ENCODE peak calls at places on chromosomes 1 and 21, in four cellular contexts. One of them, this sample, is unnamed.

GRCh38 chr1:87959236-87959635 is 630.6 kb downstream of the LMO4 start:
- DNase-seq in endodermal cell: no peak
- DNase-seq in endothelial cell of umbilical vein: no peak
- DNase-seq in heart left ventricle: no peak
- DNase-seq in this sample: no peak

GRCh38 chr21:46618738-46619369 is 14.0 kb upstream of the S100B start:
- DNase-seq in endodermal cell: no peak
- DNase-seq in endothelial cell of umbilical vein: no peak
- DNase-seq in heart left ventricle: no peak
- DNase-seq in this sample: no peak

GRCh38 chr1:151292207-151293030 is 10.3 kb downstream of the ZNF687 start:
- DNase-seq in endodermal cell: peak
- DNase-seq in endothelial cell of umbilical vein: no peak
- DNase-seq in heart left ventricle: no peak
- DNase-seq in this sample: no peak

GRCh38 chr1:54342306-54342705 is 63.9 kb downstream of the SSBP3 start:
- DNase-seq in endodermal cell: peak
- DNase-seq in endothelial cell of umbilical vein: no peak
- DNase-seq in heart left ventricle: no peak
- DNase-seq in this sample: no peak

GRCh38 chr1:95642035-95642434 is 408.0 kb downstream of the RWDD3 start:
- DNase-seq in endodermal cell: no peak
- DNase-seq in endothelial cell of umbilical vein: no peak
- DNase-seq in heart left ventricle: no peak
- DNase-seq in this sample: no peak

GRCh38 chr1:229148041-229148671 is 122.8 kb upstream of the RAB4A start:
- DNase-seq in endodermal cell: peak
- DNase-seq in endothelial cell of umbilical vein: no peak
- DNase-seq in heart left ventricle: no peak
- DNase-seq in this sample: no peak

GRCh38 chr1:100219879-100220278 is 29.8 kb downstream of the DBT start:
- DNase-seq in endodermal cell: no peak
- DNase-seq in endothelial cell of umbilical vein: no peak
- DNase-seq in heart left ventricle: no peak
- DNase-seq in this sample: no peak

GRCh38 chr1:59138402-59138801 is 158.5 kb upstream of the FGGY start:
- DNase-seq in endodermal cell: no peak
- DNase-seq in endothelial cell of umbilical vein: no peak
- DNase-seq in heart left ventricle: no peak
- DNase-seq in this sample: no peak

GRCh38 chr1:54220004-54220811 is 20.2 kb downstream of the MRPL37 start:
- DNase-seq in endodermal cell: peak
- DNase-seq in endothelial cell of umbilical vein: no peak
- DNase-seq in heart left ventricle: peak
- DNase-seq in this sample: no peak

GRCh38 chr1:101178688-101179491 is 57.9 kb upstream of the S1PR1 start:
- DNase-seq in endodermal cell: no peak
- DNase-seq in endothelial cell of umbilical vein: no peak
- DNase-seq in heart left ventricle: no peak
- DNase-seq in this sample: no peak

GRCh38 chr21:34730756-34731445 is 62.1 kb downstream of the CLIC6 start:
- DNase-seq in endodermal cell: no peak
- DNase-seq in endothelial cell of umbilical vein: no peak
- DNase-seq in heart left ventricle: no peak
- DNase-seq in this sample: no peak

GRCh38 chr1:226736001-226736907 is 2.8 kb downstream of the ITPKB start:
- DNase-seq in endodermal cell: peak
- DNase-seq in endothelial cell of umbilical vein: no peak
- DNase-seq in heart left ventricle: peak
- DNase-seq in this sample: no peak

GRCh38 chr1:112849425-112849966 is 106.5 kb downstream of the SLC16A1 start:
- DNase-seq in endodermal cell: peak
- DNase-seq in endothelial cell of umbilical vein: peak
- DNase-seq in heart left ventricle: no peak
- DNase-seq in this sample: no peak

GRCh38 chr1:223639333-223639749 is 26.2 kb downstream of the CAPN8 start:
- DNase-seq in endodermal cell: no peak
- DNase-seq in endothelial cell of umbilical vein: no peak
- DNase-seq in heart left ventricle: no peak
- DNase-seq in this sample: no peak

GRCh38 chr1:238779676-238780075 is 606.7 kb upstream of the CHRM3 start:
- DNase-seq in endodermal cell: no peak
- DNase-seq in endothelial cell of umbilical vein: no peak
- DNase-seq in heart left ventricle: no peak
- DNase-seq in this sample: no peak

GRCh38 chr1:63407002-63407401 is 39.6 kb downstream of the ALG6 start:
- DNase-seq in endodermal cell: no peak
- DNase-seq in endothelial cell of umbilical vein: no peak
- DNase-seq in heart left ventricle: no peak
- DNase-seq in this sample: no peak

GRCh38 chr1:16367968-16368910 is 1.2 kb downstream of the SZRD1 start:
- DNase-seq in endodermal cell: no peak
- DNase-seq in endothelial cell of umbilical vein: peak
- DNase-seq in heart left ventricle: no peak
- DNase-seq in this sample: no peak

GRCh38 chr1:93350322-93350721 is 4.6 kb downstream of the DR1 start:
- DNase-seq in endodermal cell: no peak
- DNase-seq in endothelial cell of umbilical vein: no peak
- DNase-seq in heart left ventricle: no peak
- DNase-seq in this sample: no peak

GRCh38 chr1:12180315-12180714 is 13.5 kb downstream of the TNFRSF1B start:
- DNase-seq in endodermal cell: no peak
- DNase-seq in endothelial cell of umbilical vein: no peak
- DNase-seq in heart left ventricle: no peak
- DNase-seq in this sample: no peak

GRCh38 chr1:36352910-36353878 is 29.7 kb upstream of the EVA1B start:
- DNase-seq in endodermal cell: no peak
- DNase-seq in endothelial cell of umbilical vein: peak
- DNase-seq in heart left ventricle: peak
- DNase-seq in this sample: no peak

GRCh38 chr1:65209005-65209885 is 61.2 kb downstream of the AK4 start:
- DNase-seq in endodermal cell: peak
- DNase-seq in endothelial cell of umbilical vein: peak
- DNase-seq in heart left ventricle: no peak
- DNase-seq in this sample: no peak

GRCh38 chr1:118987431-118988185 is 535 bp downstream of the TBX15 start:
- DNase-seq in endodermal cell: peak
- DNase-seq in endothelial cell of umbilical vein: no peak
- DNase-seq in heart left ventricle: no peak
- DNase-seq in this sample: no peak

GRCh38 chr21:28237661-28238060 is 755.0 kb downstream of the LTN1 start:
- DNase-seq in endodermal cell: no peak
- DNase-seq in endothelial cell of umbilical vein: no peak
- DNase-seq in heart left ventricle: no peak
- DNase-seq in this sample: no peak

GRCh38 chr1:11483581-11484320 is 4.8 kb downstream of the DISP3 start:
- DNase-seq in endodermal cell: no peak
- DNase-seq in endothelial cell of umbilical vein: no peak
- DNase-seq in heart left ventricle: no peak
- DNase-seq in this sample: no peak

GRCh38 chr1:210441028-210441427 is 112.3 kb downstream of the HHAT start:
- DNase-seq in endodermal cell: no peak
- DNase-seq in endothelial cell of umbilical vein: no peak
- DNase-seq in heart left ventricle: no peak
- DNase-seq in this sample: no peak
- TF ChIP-seq CTCF in endodermal cell: no peak
- TF ChIP-seq CTCF in endothelial cell of umbilical vein: no peak
- TF ChIP-seq CTCF in heart left ventricle: no peak
- TF ChIP-seq CTCF in this sample: no peak

GRCh38 chr1:205522692-205523091 is 18.2 kb downstream of the CDK18 start:
- DNase-seq in endodermal cell: no peak
- DNase-seq in endothelial cell of umbilical vein: no peak
- DNase-seq in heart left ventricle: no peak
- DNase-seq in this sample: no peak

GRCh38 chr1:205523261-205523890 is 18.9 kb downstream of the CDK18 start:
- DNase-seq in endodermal cell: no peak
- DNase-seq in endothelial cell of umbilical vein: no peak
- DNase-seq in heart left ventricle: no peak
- DNase-seq in this sample: no peak

GRCh38 chr1:205524794-205525101 is 20.3 kb downstream of the CDK18 start:
- DNase-seq in endodermal cell: no peak
- DNase-seq in endothelial cell of umbilical vein: no peak
- DNase-seq in heart left ventricle: no peak
- DNase-seq in this sample: no peak

GRCh38 chr1:205525495-205526285 is 21.2 kb downstream of the CDK18 start:
- DNase-seq in endodermal cell: no peak
- DNase-seq in endothelial cell of umbilical vein: no peak
- DNase-seq in heart left ventricle: no peak
- DNase-seq in this sample: no peak

GRCh38 chr1:205523891-205524793 is 19.7 kb downstream of the CDK18 start:
- DNase-seq in endodermal cell: peak
- DNase-seq in endothelial cell of umbilical vein: peak
- DNase-seq in heart left ventricle: peak
- DNase-seq in this sample: no peak
- H3K4me3 ChIP-seq in endodermal cell: no peak
- H3K4me3 ChIP-seq in endothelial cell of umbilical vein: no peak
- H3K4me3 ChIP-seq in heart left ventricle: no peak
- H3K4me3 ChIP-seq in this sample: no peak

GRCh38 chr1:110309768-110310167 is 29.4 kb upstream of the RBM15 start:
- DNase-seq in endodermal cell: no peak
- DNase-seq in endothelial cell of umbilical vein: peak
- DNase-seq in heart left ventricle: no peak
- DNase-seq in this sample: peak
- TF ChIP-seq CTCF in endodermal cell: no peak
- TF ChIP-seq CTCF in endothelial cell of umbilical vein: no peak
- TF ChIP-seq CTCF in heart left ventricle: no peak
- TF ChIP-seq CTCF in this sample: no peak

GRCh38 chr1:32755810-32756159 is 53.2 kb upstream of the SYNC start:
- DNase-seq in endodermal cell: peak
- DNase-seq in endothelial cell of umbilical vein: no peak
- DNase-seq in heart left ventricle: no peak
- DNase-seq in this sample: no peak
- H3K4me3 ChIP-seq in endodermal cell: peak
- H3K4me3 ChIP-seq in endothelial cell of umbilical vein: no peak
- H3K4me3 ChIP-seq in heart left ventricle: no peak
- H3K4me3 ChIP-seq in this sample: no peak

DNA sequence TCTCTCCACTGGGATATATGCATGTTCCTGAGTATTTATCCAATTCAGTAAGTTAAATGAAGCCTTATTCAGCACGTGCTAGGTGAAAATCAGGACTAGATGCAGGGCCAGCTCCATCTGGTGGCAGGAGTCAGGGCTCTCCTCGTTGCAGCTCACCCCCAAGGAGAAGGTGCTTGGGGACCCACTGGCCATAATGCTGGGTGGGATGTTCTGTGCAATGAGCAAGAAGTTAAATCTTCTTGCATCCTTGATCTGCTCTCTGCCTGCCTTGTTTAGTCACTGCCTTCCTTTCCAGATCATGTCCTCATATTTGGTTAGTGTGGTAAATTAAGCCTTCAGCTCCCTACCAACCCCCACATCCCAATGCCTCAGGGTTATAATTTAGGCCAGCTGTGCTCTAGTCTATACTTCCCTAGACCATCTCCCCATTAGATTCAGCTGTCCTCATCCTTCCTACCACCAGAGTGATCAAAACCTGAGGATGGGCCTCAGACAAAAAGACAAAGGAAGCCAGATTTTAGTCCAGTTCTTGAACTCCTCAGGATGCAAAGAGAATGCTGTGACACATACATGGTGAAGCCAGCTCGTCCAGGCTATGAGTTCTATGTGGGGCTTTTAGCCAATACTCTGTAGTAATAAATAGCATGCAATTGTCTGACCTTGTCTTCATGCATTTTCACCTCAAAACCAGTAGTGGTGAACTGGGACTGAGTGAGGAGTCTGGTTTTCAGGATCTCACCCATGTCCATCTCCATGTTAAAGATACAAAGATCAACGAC is 55.9 kb downstream of the SEC16B start:
- DNase-seq in endodermal cell: peak
- DNase-seq in endothelial cell of umbilical vein: peak
- DNase-seq in heart left ventricle: no peak
- DNase-seq in this sample: peak
- TF ChIP-seq CTCF in endodermal cell: peak
- TF ChIP-seq CTCF in endothelial cell of umbilical vein: peak
- TF ChIP-seq CTCF in heart left ventricle: no peak
- TF ChIP-seq CTCF in this sample: peak

DNA sequence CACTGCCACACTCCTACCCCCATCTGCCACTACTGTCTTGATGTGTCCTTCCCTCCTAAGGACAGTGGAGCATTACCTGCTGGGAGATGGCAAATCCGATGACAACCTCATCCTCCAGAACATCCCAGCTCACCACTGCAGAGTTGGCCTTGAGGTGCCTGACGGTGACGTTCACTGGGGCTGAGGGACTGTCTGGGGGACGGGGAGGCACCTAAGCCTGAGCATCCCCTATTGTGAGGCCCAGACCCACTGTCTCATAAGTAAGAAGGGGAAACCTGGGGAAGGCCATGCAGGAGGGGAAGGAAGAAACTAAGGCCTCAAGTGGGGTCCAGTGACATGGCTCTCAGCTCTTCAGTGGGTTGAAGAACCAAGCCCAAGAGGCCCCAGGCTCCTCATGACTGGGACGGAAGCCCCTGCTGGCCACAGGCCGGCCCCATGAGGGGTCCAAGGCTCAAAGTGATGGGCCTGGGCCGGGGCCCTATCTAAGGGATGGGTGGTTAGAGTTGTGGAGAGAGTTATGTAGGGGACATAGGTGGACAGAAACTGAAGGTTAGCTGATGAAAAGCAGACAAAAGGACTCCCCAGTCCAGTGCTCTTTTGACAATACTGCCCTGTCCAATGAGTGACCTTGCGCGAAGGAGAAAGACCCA is 1.8 kb downstream of the FNDC5 start:
- DNase-seq in endodermal cell: no peak
- DNase-seq in endothelial cell of umbilical vein: no peak
- DNase-seq in heart left ventricle: no peak
- DNase-seq in this sample: no peak
- H3K4me3 ChIP-seq in endodermal cell: no peak
- H3K4me3 ChIP-seq in endothelial cell of umbilical vein: no peak
- H3K4me3 ChIP-seq in heart left ventricle: no peak
- H3K4me3 ChIP-seq in this sample: no peak

This sample was measured in BJ.